ENCODE peak calls at places on chromosomes 3 and 15, in eight cellular contexts. O is hepatocyte, J is OCI-LY7, F is HCT116, X is GM23248, L is neural progenitor cell, W is SK-N-SH, C is GM23338. V is an unnamed sample.

GRCh38 chr3:42578054-42578453 is 3.7 kb downstream of the SEC22C start:
- DNase-seq in W (no peak), X (no peak), F (no peak), L (no peak), C (no peak), O (no peak), J (no peak), V (no peak)

GRCh38 chr3:31562525-31562924 is 29.8 kb downstream of the STT3B start:
- DNase-seq in O (no peak), X (no peak), C (peak), J (peak), W (no peak), F (no peak), L (peak), V (no peak)

GRCh38 chr15:99442268-99442897 is 123.4 kb upstream of the MEF2A start:
- DNase-seq in X (peak), F (peak), L (no peak), W (peak), C (no peak), J (no peak), O (peak), V (peak)

GRCh38 chr15:28899061-28899738 is 13.4 kb downstream of the APBA2 start:
- DNase-seq in W (no peak), O (no peak), F (no peak), C (no peak), X (no peak), L (no peak), J (no peak), V (no peak)

GRCh38 chr3:16309558-16309957 is 44.5 kb downstream of the OXNAD1 start:
- DNase-seq in W (no peak), X (peak), L (no peak), J (no peak), O (no peak), F (peak), C (no peak), V (peak)

GRCh38 chr15:71971905-71972304 is 146.0 kb downstream of the MYO9A start:
- DNase-seq in J (no peak), F (no peak), C (no peak), O (no peak), L (no peak), W (no peak), X (no peak), V (peak)

GRCh38 chr3:16148783-16149182 is 25.7 kb upstream of the GALNT15 start:
- DNase-seq in W (no peak), O (peak), J (no peak), L (no peak), C (no peak), F (no peak), X (peak), V (no peak)

GRCh38 chr3:29478671-29479070 is 197.8 kb downstream of the RBMS3 start:
- DNase-seq in C (no peak), W (no peak), O (no peak), J (no peak), F (no peak), L (no peak), X (peak), V (no peak)

GRCh38 chr3:47985376-47985775 is 30.8 kb downstream of the MAP4 start:
- DNase-seq in L (no peak), X (peak), C (no peak), J (no peak), F (no peak), O (no peak), W (no peak), V (peak)

GRCh38 chr15:99361541-99362185 is 110.4 kb downstream of the LRRC28 start:
- DNase-seq in J (peak), X (peak), C (peak), F (no peak), W (no peak), L (peak), O (peak), V (peak)

GRCh38 chr3:189353988-189354735 is 182.4 kb downstream of the TPRG1 start:
- DNase-seq in C (no peak), O (peak), J (no peak), L (no peak), W (no peak), F (peak), X (no peak), V (peak)

GRCh38 chr15:40499931-40500330 is 29.1 kb downstream of the CHST14 start:
- DNase-seq in F (no peak), X (no peak), W (no peak), J (no peak), C (no peak), L (no peak), O (no peak), V (peak)

GRCh38 chr3:196053487-196053886 is 28.4 kb downstream of the TFRC start:
- DNase-seq in X (no peak), L (no peak), O (no peak), W (no peak), C (no peak), J (no peak), F (no peak), V (no peak)

GRCh38 chr3:15860014-15860934 is 62.5 kb upstream of the ANKRD28 start:
- DNase-seq in O (peak), C (peak), X (peak), L (peak), F (peak), J (peak), W (peak), V (peak)

GRCh38 chr3:100880845-100881244 is 112.4 kb downstream of the ABI3BP start:
- DNase-seq in X (peak), J (no peak), F (no peak), O (no peak), L (no peak), C (no peak), W (no peak), V (no peak)

GRCh38 chr3:18445421-18446066 is 20.4 kb upstream of the SATB1 start:
- DNase-seq in X (no peak), W (peak), C (peak), O (peak), L (peak), J (no peak), F (no peak), V (no peak)

GRCh38 chr3:14319654-14320182 is 82.7 kb upstream of the SLC6A6 start:
- DNase-seq in J (peak), L (peak), O (peak), F (peak), C (peak), W (peak), X (peak), V (peak)

GRCh38 chr15:74265046-74265639 is 29.0 kb downstream of the CCDC33 start:
- DNase-seq in X (peak), O (peak), W (no peak), F (no peak), L (peak), C (peak), J (peak), V (peak)

GRCh38 chr3:60160105-60160791 is 1091.0 kb downstream of the FHIT start:
- DNase-seq in F (no peak), X (no peak), W (no peak), J (no peak), O (no peak), L (no peak), C (no peak), V (no peak)

GRCh38 chr15:91561371-91562100 is 292.0 kb upstream of the SLCO3A1 start:
- DNase-seq in W (no peak), X (peak), L (peak), O (peak), C (no peak), F (no peak), J (no peak), V (peak)

GRCh38 chr3:21477896-21478295 is 273.1 kb downstream of the ZNF385D start:
- DNase-seq in F (no peak), C (no peak), W (no peak), X (peak), O (no peak), L (no peak), J (no peak), V (no peak)

GRCh38 chr3:55790596-55791350 is 303.7 kb upstream of the WNT5A start:
- DNase-seq in C (no peak), L (no peak), X (no peak), J (no peak), F (no peak), O (no peak), W (no peak), V (peak)

GRCh38 chr15:63473999-63474809 is 30.2 kb upstream of the USP3 start:
- DNase-seq in L (peak), F (no peak), J (peak), W (no peak), O (peak), C (peak), X (peak), V (peak)

GRCh38 chr15:76865548-76865991 is 39.6 kb downstream of the SCAPER start:
- DNase-seq in W (no peak), O (no peak), J (no peak), F (no peak), L (no peak), X (peak), C (no peak), V (no peak)

GRCh38 chr3:71341721-71342120 is 241.8 kb downstream of the FOXP1 start:
- DNase-seq in X (peak), W (no peak), O (no peak), F (no peak), L (no peak), J (no peak), C (no peak), V (peak)

GRCh38 chr3:13494463-13495350 is 14.6 kb downstream of the HDAC11 start:
- DNase-seq in F (no peak), W (peak), O (no peak), C (peak), X (peak), L (peak), J (peak), V (no peak)

DNA sequence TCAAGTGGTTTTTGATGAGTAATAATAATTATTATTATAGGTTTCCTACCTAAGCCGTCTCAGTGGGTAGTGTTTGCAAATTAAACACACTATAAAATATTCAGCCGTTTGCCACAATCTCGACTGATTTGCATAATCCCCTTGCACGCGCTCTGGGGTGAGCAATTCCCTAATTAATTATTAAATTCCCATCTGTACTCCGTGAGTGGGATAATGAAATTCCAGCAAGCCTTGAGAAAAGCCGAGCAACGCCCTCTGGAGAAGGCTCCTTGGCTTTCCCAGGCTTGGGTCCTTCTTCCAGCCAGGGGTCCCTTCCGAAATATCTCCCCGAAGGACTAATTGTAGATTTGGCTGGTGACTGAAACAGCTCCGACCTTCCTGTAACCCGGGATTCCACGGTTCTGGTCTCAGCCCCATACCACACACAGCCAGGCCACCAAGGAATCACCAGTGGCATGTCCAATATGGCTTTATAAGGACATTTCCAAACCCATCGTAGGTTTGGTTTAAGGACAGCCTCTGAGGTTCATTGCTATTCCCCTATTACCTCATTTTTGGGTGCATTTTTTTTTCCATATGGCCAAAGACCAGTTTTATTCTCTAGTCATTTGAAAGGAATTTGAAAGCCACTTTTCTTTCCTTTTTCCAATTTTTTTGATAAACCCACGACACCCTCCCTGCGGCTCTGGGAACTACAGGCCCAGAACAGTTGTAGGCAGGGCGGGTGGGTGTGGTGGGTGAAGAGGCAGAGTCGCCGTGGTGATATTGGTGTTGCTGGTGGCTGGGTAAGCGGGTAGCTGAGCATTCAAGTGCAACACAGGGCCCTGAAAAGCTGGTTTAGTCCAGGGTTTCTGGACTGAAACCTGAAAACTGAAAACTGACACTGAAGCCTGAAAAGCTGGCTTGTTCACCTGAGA is 33.2 kb upstream of the RGMA start:
- DNase-seq in O (no peak), L (peak), X (peak), J (no peak), W (no peak), F (no peak), C (no peak), V (no peak)
- H3K4me3 ChIP-seq in O (no peak), L (no peak), X (no peak), J (no peak), W (no peak), F (no peak), C (no peak), V (no peak)

GRCh38 chr15:65055201-65055870 is 10.1 kb downstream of the SLC51B start:
- DNase-seq in J (no peak), F (no peak), X (peak), W (peak), O (no peak), C (no peak), L (no peak), V (peak)
- TF ChIP-seq EZH2phosphoT487 in J (no peak), F (no peak), X (no peak), W (no peak), O (no peak), C (no peak), L (no peak), V (no peak)

DNA sequence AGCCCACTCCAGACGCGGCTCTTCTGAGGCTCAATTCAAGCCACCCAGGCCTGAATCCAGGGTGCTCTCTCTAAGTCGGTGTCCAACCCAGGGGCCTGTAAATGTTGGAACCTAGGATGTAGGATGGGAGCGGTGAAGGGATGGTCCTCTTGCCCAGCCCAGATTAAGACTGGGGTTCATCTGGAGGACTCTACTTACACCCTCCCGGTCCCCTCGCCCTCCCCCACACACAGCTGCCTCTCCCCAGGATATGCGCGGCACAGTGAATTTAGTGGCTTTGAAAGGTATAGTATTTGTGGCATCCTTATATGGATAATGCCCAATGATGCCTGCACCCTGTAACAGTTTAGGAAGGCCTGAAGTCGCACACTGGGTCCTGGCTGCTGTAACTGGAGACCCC is 855 bp upstream of the FBN1 start:
- DNase-seq in C (peak), J (no peak), X (no peak), W (no peak), L (no peak), F (no peak), O (no peak), V (no peak)
- H3K4me3 ChIP-seq in C (peak), J (no peak), X (peak), W (peak), L (peak), F (no peak), O (peak), V (no peak)

GRCh38 chr3:99321261-99321660 is 317.1 kb upstream of the COL8A1 start:
- DNase-seq in J (no peak), F (no peak), X (no peak), O (no peak), W (no peak), L (no peak), C (no peak), V (no peak)

GRCh38 chr3:99324854-99325253 is 313.5 kb upstream of the COL8A1 start:
- DNase-seq in X (no peak), L (no peak), F (no peak), C (no peak), O (no peak), J (no peak), W (no peak), V (no peak)

GRCh38 chr3:99319961-99320360 is 318.4 kb upstream of the COL8A1 start:
- DNase-seq in J (no peak), X (peak), C (no peak), O (no peak), L (no peak), F (no peak), W (no peak), V (peak)

GRCh38 chr3:99323940-99324339 is 314.5 kb upstream of the COL8A1 start:
- DNase-seq in L (no peak), O (no peak), J (no peak), C (no peak), X (no peak), F (no peak), W (no peak), V (no peak)

GRCh38 chr3:99322551-99322950 is 315.8 kb upstream of the COL8A1 start:
- DNase-seq in W (no peak), F (no peak), O (no peak), C (no peak), X (no peak), L (no peak), J (no peak), V (no peak)
- TF ChIP-seq EZH2phosphoT487 in W (no peak), F (no peak), O (no peak), C (no peak), X (no peak), L (no peak), J (no peak), V (no peak)

GRCh38 chr3:45601156-45601555 is 6.6 kb downstream of the LIMD1 start:
- DNase-seq in X (no peak), C (no peak), W (no peak), O (no peak), F (no peak), J (no peak), L (no peak), V (no peak)
- H3K4me3 ChIP-seq in X (no peak), C (no peak), W (no peak), O (no peak), F (no peak), J (no peak), L (no peak), V (no peak)

DNA sequence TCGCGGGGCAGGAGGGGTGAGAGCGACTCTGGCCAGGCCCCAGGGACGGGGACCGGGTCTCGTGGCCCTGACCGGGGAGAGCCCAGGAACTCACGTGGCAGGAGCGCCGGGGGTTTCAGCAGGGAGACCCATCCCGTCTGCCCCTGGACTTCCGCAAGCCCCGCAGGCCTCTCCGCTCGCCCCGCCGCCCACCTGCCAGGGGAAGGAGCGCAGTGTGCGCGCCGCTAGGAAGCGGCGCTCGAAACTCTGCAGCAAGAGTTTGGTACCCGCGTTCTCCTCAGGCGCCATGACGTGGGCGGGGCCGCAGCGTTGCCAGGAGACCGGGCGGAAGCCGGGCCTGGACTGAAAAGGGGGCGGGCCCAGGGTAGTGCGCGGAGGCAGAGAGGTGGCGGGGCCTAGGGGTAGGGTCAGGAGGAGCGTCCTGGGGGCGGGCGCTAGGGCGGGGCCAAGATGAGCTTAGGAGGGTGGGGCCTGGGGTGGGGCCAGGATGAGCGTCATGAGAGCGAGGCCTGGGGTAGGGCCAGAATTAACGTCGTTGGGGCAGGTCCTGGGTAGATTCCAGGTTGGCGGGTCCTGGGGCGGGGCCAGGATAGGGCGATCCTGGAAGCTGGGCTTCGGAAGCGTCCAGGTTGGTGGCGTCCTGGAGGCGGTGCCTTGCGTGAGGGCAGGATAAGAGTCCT is 29.7 kb downstream of the ALG1L2 start:
- DNase-seq in J (peak), O (peak), C (peak), F (peak), X (peak), W (peak), L (peak), V (peak)
- TF ChIP-seq EZH2phosphoT487 in J (no peak), O (no peak), C (no peak), F (no peak), X (no peak), W (no peak), L (no peak), V (no peak)

GRCh38 chr15:44735482-44736260 is 657 bp upstream of the TRIM69 start:
- DNase-seq in O (no peak), F (no peak), J (no peak), L (no peak), W (peak), X (peak), C (peak), V (no peak)

GRCh38 chr15:44738340-44738984 is 2.1 kb downstream of the TRIM69 start:
- DNase-seq in W (peak), X (peak), J (peak), C (peak), O (peak), F (peak), L (peak), V (peak)

GRCh38 chr15:44734839-44735481 is 1.4 kb upstream of the TRIM69 start:
- DNase-seq in F (no peak), X (no peak), L (no peak), J (no peak), W (no peak), O (no peak), C (no peak), V (no peak)

DNA sequence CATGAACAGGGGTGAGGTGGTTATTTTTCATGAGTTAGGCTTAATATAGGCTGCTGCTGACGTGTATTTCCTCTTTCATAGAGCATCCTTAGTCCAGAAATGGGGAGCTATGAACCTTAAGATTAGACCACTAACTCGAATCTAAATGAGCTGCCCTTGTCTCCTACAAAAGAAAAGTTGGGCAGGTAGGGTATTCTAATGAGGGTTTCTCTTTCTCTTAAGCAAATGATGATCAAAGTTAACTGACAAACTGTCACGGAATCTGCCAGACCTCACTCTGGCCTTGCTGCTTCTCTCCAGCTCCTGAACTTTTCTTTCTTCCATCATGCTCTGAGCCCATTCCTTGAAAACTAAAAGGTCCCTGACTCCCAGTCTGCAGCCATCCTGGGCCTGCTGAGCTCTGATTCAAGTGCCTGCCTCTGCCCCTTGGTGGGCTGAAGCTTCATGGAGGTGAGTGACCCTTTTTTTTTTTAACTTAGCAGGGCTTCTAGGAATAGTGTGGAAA is at the start of gene TRIM69:
- DNase-seq in L (no peak), O (no peak), C (no peak), X (no peak), W (no peak), F (no peak), J (peak), V (no peak)
- H3K4me3 ChIP-seq in L (no peak), O (no peak), C (no peak), X (no peak), W (no peak), F (no peak), J (peak), V (no peak)

DNA sequence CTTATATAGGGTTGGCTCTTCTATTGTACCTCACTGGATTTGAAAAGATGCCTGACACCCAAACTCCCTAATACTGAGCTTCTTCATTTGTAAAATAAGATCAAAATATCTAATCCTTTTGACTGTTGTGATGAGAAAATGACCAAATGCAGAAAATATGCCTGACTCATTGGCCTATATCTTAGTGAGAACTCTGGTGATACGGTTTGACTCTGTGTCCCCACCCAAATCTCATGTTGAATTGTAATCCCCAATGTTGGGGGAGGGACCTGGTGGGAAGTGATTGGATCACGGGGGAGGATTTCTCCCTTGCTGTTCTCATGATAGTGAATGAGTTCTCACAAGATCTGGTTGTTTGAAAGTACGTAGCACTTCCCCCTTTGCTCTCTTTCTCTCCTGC is 131.4 kb downstream of the ASB7 start:
- DNase-seq in F (no peak), C (no peak), J (no peak), X (peak), O (no peak), L (no peak), W (no peak), V (peak)
- TF ChIP-seq EZH2phosphoT487 in F (no peak), C (no peak), J (no peak), X (no peak), O (no peak), L (no peak), W (no peak), V (no peak)